ENCODE peak calls at places on chromosomes 13 and 19, in nine cellular contexts. G is astrocyte, X is thoracic aorta, R is fibroblast of lung, U is upper lobe of right lung, N is neuronal stem cell, Q is psoas muscle, I is heart left ventricle, Z is ovary. W is an unnamed sample. For H3K27me3, the result is how much of the 10 kb centered on the place peaks cover.

GRCh38 chr19:31278555-31279435 is 70.4 kb downstream of the TSHZ3 start:
- DNase-seq in G (no peak), X (no peak), R (no peak), U (peak), N (no peak), Q (no peak), I (no peak), Z (peak), W (no peak)

GRCh38 chr19:6706633-6706958 is 13.9 kb downstream of the C3 start:
- DNase-seq in G (no peak), X (no peak), R (no peak), U (no peak), N (no peak), Q (peak), I (no peak), Z (no peak), W (no peak)

GRCh38 chr13:40996433-40997095 is 22.6 kb downstream of the ELF1 start:
- DNase-seq in G (no peak), X (no peak), R (no peak), U (no peak), N (no peak), Q (no peak), I (no peak), Z (no peak), W (no peak)

GRCh38 chr13:87680298-87680697 is 9.1 kb downstream of the SLITRK5 start:
- DNase-seq in G (no peak), X (no peak), R (no peak), U (no peak), N (no peak), Q (no peak), I (no peak), Z (no peak), W (no peak)

GRCh38 chr13:51324714-51325440 is 14.6 kb upstream of the SERPINE3 start:
- DNase-seq in G (no peak), X (no peak), R (no peak), U (no peak), N (no peak), Q (no peak), I (no peak), Z (no peak), W (no peak)

GRCh38 chr19:48319647-48320537 is 5.5 kb upstream of the EMP3 start:
- DNase-seq in G (peak), X (peak), R (peak), U (peak), N (peak), Q (peak), I (peak), Z (peak), W (peak)

GRCh38 chr19:19420570-19421301 is 15.3 kb downstream of the GATAD2A start:
- DNase-seq in G (peak), X (no peak), R (peak), U (no peak), N (no peak), Q (no peak), I (no peak), Z (no peak), W (no peak)

GRCh38 chr19:18496167-18496979 is 25.5 kb downstream of the ELL start:
- DNase-seq in G (peak), X (no peak), R (peak), U (peak), N (no peak), Q (no peak), I (no peak), Z (no peak), W (peak)

GRCh38 chr13:75766636-75767035 is 130.5 kb downstream of the LMO7 start:
- DNase-seq in G (no peak), X (no peak), R (no peak), U (no peak), N (no peak), Q (no peak), I (no peak), Z (no peak), W (no peak)

GRCh38 chr19:14494910-14495677 is 833 bp downstream of the GIPC1 start:
- DNase-seq in G (no peak), X (no peak), R (no peak), U (no peak), N (no peak), Q (no peak), I (no peak), Z (no peak), W (no peak)

GRCh38 chr19:30222428-30222873 is 149.7 kb upstream of the ZNF536 start:
- DNase-seq in G (no peak), X (no peak), R (no peak), U (no peak), N (no peak), Q (no peak), I (no peak), Z (no peak), W (peak)

GRCh38 chr19:42563352-42564210 is 31.1 kb downstream of the CEACAM8 start:
- DNase-seq in G (peak), X (no peak), R (peak), U (no peak), N (peak), Q (no peak), I (no peak), Z (no peak), W (no peak)

GRCh38 chr19:55346725-55347441 is 7.2 kb downstream of the KMT5C start:
- DNase-seq in G (no peak), X (no peak), R (no peak), U (no peak), N (no peak), Q (no peak), I (no peak), Z (no peak), W (no peak)

GRCh38 chr13:107553838-107554237 is 661.5 kb downstream of the LIG4 start:
- DNase-seq in G (no peak), X (no peak), R (peak), U (no peak), N (no peak), Q (no peak), I (no peak), Z (no peak), W (no peak)

GRCh38 chr13:96652506-96652905 is 341.8 kb downstream of the OXGR1 start:
- DNase-seq in G (no peak), X (no peak), R (no peak), U (no peak), N (no peak), Q (no peak), I (no peak), Z (no peak), W (no peak)

GRCh38 chr13:74966814-74967213 is 515.2 kb downstream of the TBC1D4 start:
- DNase-seq in G (peak), X (no peak), R (peak), U (no peak), N (no peak), Q (no peak), I (peak), Z (no peak), W (no peak)

GRCh38 chr19:5967994-5968430 is 9.9 kb downstream of the RANBP3 start:
- DNase-seq in G (peak), X (no peak), R (peak), U (no peak), N (peak), Q (no peak), I (peak), Z (peak), W (no peak)

GRCh38 chr19:34332027-34332786 is 32.8 kb upstream of the GPI start:
- DNase-seq in G (no peak), X (no peak), R (no peak), U (no peak), N (no peak), Q (no peak), I (no peak), Z (no peak), W (no peak)

GRCh38 chr13:114080739-114081561 is 51.5 kb downstream of the RASA3 start:
- DNase-seq in G (no peak), X (no peak), R (no peak), U (peak), N (no peak), Q (peak), I (peak), Z (no peak), W (no peak)

GRCh38 chr13:80171096-80171495 is 169.8 kb downstream of the SPRY2 start:
- DNase-seq in G (no peak), X (no peak), R (no peak), U (no peak), N (no peak), Q (no peak), I (no peak), Z (no peak), W (no peak)

GRCh38 chr19:1155352-1156304 is 18.4 kb downstream of the SBNO2 start:
- DNase-seq in G (no peak), X (no peak), R (no peak), U (no peak), N (no peak), Q (no peak), I (peak), Z (no peak), W (no peak)

GRCh38 chr19:12939292-12939606 is 840 bp downstream of the CALR start:
- DNase-seq in G (peak), X (no peak), R (peak), U (no peak), N (no peak), Q (peak), I (no peak), Z (peak), W (no peak)

GRCh38 chr19:42121666-42122069 is 10.6 kb downstream of the POU2F2 start:
- DNase-seq in G (peak), X (no peak), R (peak), U (no peak), N (no peak), Q (peak), I (peak), Z (no peak), W (peak)

GRCh38 chr13:86757236-86757978 is 913.8 kb upstream of the SLITRK5 start:
- DNase-seq in G (peak), X (no peak), R (peak), U (no peak), N (no peak), Q (no peak), I (no peak), Z (no peak), W (no peak)

GRCh38 chr19:13668964-13669363 is 95.4 kb upstream of the MRI1 start:
- DNase-seq in G (no peak), X (no peak), R (no peak), U (no peak), N (no peak), Q (no peak), I (no peak), Z (no peak), W (no peak)

GRCh38 chr13:67156718-67157049 is 73.5 kb downstream of the PCDH9 start:
- DNase-seq in G (no peak), X (no peak), R (no peak), U (no peak), N (no peak), Q (no peak), I (no peak), Z (no peak), W (no peak)

GRCh38 chr19:51514866-51515481 is 13.4 kb upstream of the SIGLEC12 start:
- DNase-seq in G (peak), X (no peak), R (peak), U (no peak), N (peak), Q (no peak), I (no peak), Z (no peak), W (no peak)

GRCh38 chr19:46791944-46792343 is 3.5 kb upstream of the SLC1A5 start:
- DNase-seq in G (no peak), X (no peak), R (no peak), U (no peak), N (no peak), Q (no peak), I (no peak), Z (no peak), W (peak)

GRCh38 chr19:47779524-47780214 is 1.2 kb downstream of the SELENOW start:
- DNase-seq in G (no peak), X (peak), R (no peak), U (no peak), N (no peak), Q (peak), I (peak), Z (peak), W (no peak)

GRCh38 chr13:78862460-78862859 is 203.5 kb upstream of the OBI1 start:
- DNase-seq in G (no peak), X (no peak), R (no peak), U (no peak), N (no peak), Q (no peak), I (no peak), Z (no peak), W (no peak)

GRCh38 chr19:40465025-40465780 is at the start of gene BLVRB:
- DNase-seq in G (peak), X (no peak), R (peak), U (no peak), N (no peak), Q (no peak), I (no peak), Z (no peak), W (peak)

GRCh38 chr19:12721656-12722565 is 1.8 kb downstream of the TNPO2 start:
- DNase-seq in G (peak), X (no peak), R (peak), U (peak), N (peak), Q (peak), I (peak), Z (peak), W (peak)

GRCh38 chr13:79353698-79354097 is 52.4 kb downstream of the RBM26 start:
- DNase-seq in G (peak), X (no peak), R (peak), U (no peak), N (no peak), Q (no peak), I (no peak), Z (no peak), W (no peak)

GRCh38 chr19:40888191-40888590 is 6.2 kb upstream of the CYP2A7 start:
- DNase-seq in G (no peak), X (no peak), R (no peak), U (no peak), N (no peak), Q (no peak), I (no peak), Z (no peak), W (no peak)

GRCh38 chr13:29698106-29698505 is 102.6 kb upstream of the SLC7A1 start:
- DNase-seq in G (no peak), X (no peak), R (no peak), U (no peak), N (no peak), Q (no peak), I (no peak), Z (no peak), W (no peak)

GRCh38 chr13:26476111-26476743 is 81.3 kb upstream of the WASF3 start:
- DNase-seq in G (peak), X (no peak), R (peak), U (no peak), N (no peak), Q (peak), I (peak), Z (peak), W (no peak)

GRCh38 chr19:15551183-15552004 is 43.1 kb downstream of the CYP4F22 start:
- DNase-seq in G (no peak), X (no peak), R (no peak), U (peak), N (no peak), Q (peak), I (no peak), Z (peak), W (peak)

GRCh38 chr19:15550847-15551182 is 42.5 kb downstream of the CYP4F22 start:
- DNase-seq in G (no peak), X (no peak), R (no peak), U (no peak), N (no peak), Q (no peak), I (no peak), Z (no peak), W (no peak)

GRCh38 chr19:15550273-15550672 is 41.9 kb downstream of the CYP4F22 start:
- DNase-seq in G (no peak), X (no peak), R (no peak), U (no peak), N (no peak), Q (no peak), I (no peak), Z (no peak), W (no peak)

GRCh38 chr19:15549581-15549980 is 41.3 kb downstream of the CYP4F22 start:
- DNase-seq in G (no peak), X (no peak), R (no peak), U (no peak), N (no peak), Q (no peak), I (no peak), Z (no peak), W (no peak)

DNA sequence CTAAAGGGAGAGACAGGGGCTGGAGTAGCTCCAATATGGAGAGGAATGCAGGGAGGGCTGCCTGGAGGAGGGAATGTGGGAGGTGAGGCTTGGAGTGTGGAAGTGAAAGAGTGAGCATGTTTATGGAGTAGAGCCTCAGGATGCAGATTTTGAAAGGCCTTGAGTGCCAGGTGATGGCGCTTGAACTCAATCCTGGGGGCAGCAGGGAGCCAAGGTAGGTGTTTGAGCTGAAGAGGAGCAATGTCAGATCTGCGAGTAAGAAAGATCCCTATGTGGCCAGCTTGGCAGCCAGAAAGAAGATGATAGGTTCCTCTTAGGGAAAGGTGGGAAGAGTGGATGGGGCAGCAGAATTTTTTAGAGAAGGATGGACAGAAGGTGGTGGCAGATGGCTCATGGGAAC is 40.3 kb downstream of the CYP4F22 start:
- DNase-seq in G (no peak), X (no peak), R (no peak), U (no peak), N (no peak), Q (no peak), I (no peak), Z (no peak), W (no peak)
- H3K27me3 ChIP-seq in G (under half), X (under half), R (under half), U (under half), N (under half), Q (under half), I (under half), Z (under half), W (under half)

GRCh38 chr19:54207908-54208783 is 7.5 kb downstream of the RPS9 start:
- DNase-seq in G (peak), X (no peak), R (peak), U (peak), N (no peak), Q (peak), I (peak), Z (peak), W (peak)

GRCh38 chr19:54208784-54209057 is 8.1 kb downstream of the RPS9 start:
- DNase-seq in G (no peak), X (no peak), R (peak), U (no peak), N (no peak), Q (no peak), I (no peak), Z (no peak), W (no peak)

GRCh38 chr19:54209058-54209747 is 8.5 kb downstream of the RPS9 start:
- DNase-seq in G (no peak), X (no peak), R (peak), U (peak), N (no peak), Q (no peak), I (no peak), Z (peak), W (no peak)

GRCh38 chr19:54211214-54211613 is 10.6 kb downstream of the RPS9 start:
- DNase-seq in G (no peak), X (no peak), R (no peak), U (no peak), N (no peak), Q (no peak), I (no peak), Z (no peak), W (no peak)

DNA sequence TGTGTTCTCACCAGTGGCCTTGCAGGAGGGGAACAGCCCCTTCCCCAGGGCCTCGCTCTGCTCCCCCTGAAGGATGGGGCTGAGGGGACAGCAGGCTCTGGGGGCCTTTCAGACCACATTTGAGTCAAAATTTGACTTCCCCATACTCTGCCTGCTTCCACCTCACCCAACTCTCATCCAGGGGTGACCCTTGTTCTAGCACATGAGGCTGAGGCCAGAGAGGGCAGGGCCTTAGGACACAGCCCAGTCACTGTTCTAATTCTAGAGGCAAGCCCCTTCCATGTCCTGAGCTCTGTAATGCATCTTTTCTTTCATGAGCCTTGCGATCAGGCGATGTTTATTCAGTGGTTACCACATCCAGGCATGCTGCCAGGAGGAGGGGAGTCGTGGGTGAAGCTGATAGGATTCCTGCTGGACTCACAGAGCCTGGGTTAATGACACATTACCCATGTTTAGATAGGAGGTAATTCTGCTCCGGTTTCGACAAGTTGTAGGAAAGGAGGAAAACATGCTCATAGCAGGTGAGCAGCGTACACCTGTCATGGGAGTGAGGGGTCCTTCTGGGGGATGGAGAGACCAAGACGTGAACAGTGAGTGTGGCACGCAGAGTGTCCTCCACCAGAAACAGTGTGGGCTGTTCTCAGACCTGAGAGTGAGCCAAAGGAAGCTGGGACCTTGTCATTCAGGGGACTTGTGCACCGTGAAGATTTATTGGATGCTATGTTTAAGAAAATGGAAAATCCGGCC is 9.3 kb downstream of the RPS9 start:
- DNase-seq in G (peak), X (peak), R (peak), U (peak), N (no peak), Q (peak), I (peak), Z (peak), W (no peak)
- H3K4me3 ChIP-seq in G (no peak), X (no peak), R (no peak), U (peak), N (no peak), Q (no peak), I (no peak), Z (no peak), W (no peak)

GRCh38 chr19:10037809-10038208 is 24.5 kb downstream of the RDH8 start:
- DNase-seq in G (no peak), X (no peak), R (no peak), U (no peak), N (no peak), Q (no peak), I (no peak), Z (no peak), W (no peak)

GRCh38 chr19:10036601-10037071 is 23.4 kb downstream of the RDH8 start:
- DNase-seq in G (no peak), X (no peak), R (no peak), U (no peak), N (no peak), Q (no peak), I (no peak), Z (no peak), W (no peak)

GRCh38 chr19:10037367-10037766 is 24.1 kb downstream of the RDH8 start:
- DNase-seq in G (no peak), X (no peak), R (no peak), U (no peak), N (no peak), Q (no peak), I (no peak), Z (no peak), W (no peak)

GRCh38 chr19:10033614-10034013 is 20.3 kb downstream of the RDH8 start:
- DNase-seq in G (no peak), X (no peak), R (no peak), U (no peak), N (no peak), Q (no peak), I (no peak), Z (no peak), W (no peak)
- H3K27me3 ChIP-seq in G (under half), X (under half), R (under half), U (under half), N (under half), Q (under half), I (under half), Z (under half), W (under half)

GRCh38 chr13:50080158-50080855 is 65.1 kb downstream of the KCNRG start:
- DNase-seq in G (peak), X (no peak), R (peak), U (no peak), N (peak), Q (no peak), I (no peak), Z (no peak), W (no peak)

GRCh38 chr13:50081106-50081898 is 66.1 kb downstream of the KCNRG start:
- DNase-seq in G (no peak), X (no peak), R (no peak), U (peak), N (no peak), Q (peak), I (peak), Z (peak), W (peak)

GRCh38 chr13:50079278-50080157 is 64.3 kb downstream of the KCNRG start:
- DNase-seq in G (no peak), X (no peak), R (no peak), U (no peak), N (no peak), Q (no peak), I (no peak), Z (no peak), W (no peak)

GRCh38 chr13:50081899-50082425 is 66.7 kb downstream of the KCNRG start:
- DNase-seq in G (peak), X (peak), R (peak), U (peak), N (peak), Q (peak), I (peak), Z (peak), W (peak)

DNA sequence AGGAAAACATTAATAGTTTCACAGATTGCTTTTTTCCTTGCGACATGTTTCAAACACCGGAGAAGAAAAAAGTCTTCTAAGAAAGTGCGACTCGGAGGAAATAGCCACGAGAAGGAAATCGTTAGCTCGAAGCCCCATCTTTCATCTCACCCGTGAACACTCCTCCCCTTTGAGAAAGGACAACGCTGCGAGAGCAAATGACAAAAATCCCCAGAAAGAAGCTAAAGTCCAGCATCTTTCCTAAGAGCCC is 65.5 kb downstream of the KCNRG start:
- DNase-seq in G (no peak), X (no peak), R (no peak), U (no peak), N (peak), Q (no peak), I (no peak), Z (no peak), W (no peak)
- H3K4me3 ChIP-seq in G (peak), X (peak), R (peak), U (peak), N (peak), Q (peak), I (peak), Z (peak), W (peak)

W was measured in naive thymus-derived CD4-positive, alpha-beta T cell.